ENCODE peak calls at places on chromosomes 1 and 21, in six cellular contexts. One of them, this sample, is unnamed.

GRCh38 chr1:205091043-205091740 is 6.9 kb upstream of the TMEM81 start:
- DNase-seq in Caco-2: no peak
- DNase-seq in GM12892: no peak
- DNase-seq in H7: no peak
- DNase-seq in stimulated activated CD4-positive, alpha-beta T cell treated with anti-CD3 and anti-CD28 coated beads, Interleukin-2, amount 100 ng/mL, for 48 hours: no peak
- DNase-seq in NCI-H1694: peak
- DNase-seq in this sample: no peak

GRCh38 chr1:12480748-12481362 is 137.2 kb downstream of the DHRS3 start:
- DNase-seq in H7: no peak
- DNase-seq in Caco-2: no peak
- DNase-seq in stimulated activated CD4-positive, alpha-beta T cell treated with anti-CD3 and anti-CD28 coated beads, Interleukin-2, amount 100 ng/mL, for 48 hours: no peak
- DNase-seq in NCI-H1694: no peak
- DNase-seq in GM12892: no peak
- DNase-seq in this sample: no peak

GRCh38 chr1:206685749-206686485 is 1.2 kb downstream of the MAPKAPK2 start:
- DNase-seq in NCI-H1694: no peak
- DNase-seq in GM12892: peak
- DNase-seq in H7: peak
- DNase-seq in stimulated activated CD4-positive, alpha-beta T cell treated with anti-CD3 and anti-CD28 coated beads, Interleukin-2, amount 100 ng/mL, for 48 hours: peak
- DNase-seq in Caco-2: peak
- DNase-seq in this sample: peak

GRCh38 chr1:204103121-204103741 is 30.3 kb downstream of the SOX13 start:
- DNase-seq in H7: no peak
- DNase-seq in Caco-2: no peak
- DNase-seq in NCI-H1694: no peak
- DNase-seq in stimulated activated CD4-positive, alpha-beta T cell treated with anti-CD3 and anti-CD28 coated beads, Interleukin-2, amount 100 ng/mL, for 48 hours: no peak
- DNase-seq in GM12892: no peak
- DNase-seq in this sample: no peak

GRCh38 chr1:209675567-209676154 is 449 bp downstream of the G0S2 start:
- DNase-seq in stimulated activated CD4-positive, alpha-beta T cell treated with anti-CD3 and anti-CD28 coated beads, Interleukin-2, amount 100 ng/mL, for 48 hours: no peak
- DNase-seq in GM12892: no peak
- DNase-seq in Caco-2: peak
- DNase-seq in H7: peak
- DNase-seq in NCI-H1694: no peak
- DNase-seq in this sample: peak

GRCh38 chr1:234062166-234062565 is 157.7 kb downstream of the SLC35F3 start:
- DNase-seq in NCI-H1694: no peak
- DNase-seq in GM12892: no peak
- DNase-seq in stimulated activated CD4-positive, alpha-beta T cell treated with anti-CD3 and anti-CD28 coated beads, Interleukin-2, amount 100 ng/mL, for 48 hours: no peak
- DNase-seq in H7: no peak
- DNase-seq in Caco-2: no peak
- DNase-seq in this sample: no peak

GRCh38 chr1:20731057-20731991 is 1.2 kb downstream of the SH2D5 start:
- DNase-seq in NCI-H1694: no peak
- DNase-seq in GM12892: no peak
- DNase-seq in Caco-2: no peak
- DNase-seq in stimulated activated CD4-positive, alpha-beta T cell treated with anti-CD3 and anti-CD28 coated beads, Interleukin-2, amount 100 ng/mL, for 48 hours: no peak
- DNase-seq in H7: no peak
- DNase-seq in this sample: no peak

GRCh38 chr1:113322439-113322838 is 67.9 kb upstream of the MAGI3 start:
- DNase-seq in stimulated activated CD4-positive, alpha-beta T cell treated with anti-CD3 and anti-CD28 coated beads, Interleukin-2, amount 100 ng/mL, for 48 hours: no peak
- DNase-seq in Caco-2: no peak
- DNase-seq in NCI-H1694: no peak
- DNase-seq in GM12892: no peak
- DNase-seq in H7: no peak
- DNase-seq in this sample: no peak

GRCh38 chr1:98045211-98046030 is 124.6 kb upstream of the DPYD start:
- DNase-seq in Caco-2: no peak
- DNase-seq in NCI-H1694: no peak
- DNase-seq in H7: peak
- DNase-seq in GM12892: no peak
- DNase-seq in stimulated activated CD4-positive, alpha-beta T cell treated with anti-CD3 and anti-CD28 coated beads, Interleukin-2, amount 100 ng/mL, for 48 hours: no peak
- DNase-seq in this sample: no peak

GRCh38 chr1:212238552-212238951 is 46.7 kb upstream of the PPP2R5A start:
- DNase-seq in stimulated activated CD4-positive, alpha-beta T cell treated with anti-CD3 and anti-CD28 coated beads, Interleukin-2, amount 100 ng/mL, for 48 hours: no peak
- DNase-seq in GM12892: no peak
- DNase-seq in Caco-2: no peak
- DNase-seq in NCI-H1694: no peak
- DNase-seq in H7: no peak
- DNase-seq in this sample: no peak

GRCh38 chr21:37181059-37181458 is 86.1 kb downstream of the VPS26C start:
- DNase-seq in GM12892: no peak
- DNase-seq in H7: no peak
- DNase-seq in Caco-2: no peak
- DNase-seq in NCI-H1694: no peak
- DNase-seq in stimulated activated CD4-positive, alpha-beta T cell treated with anti-CD3 and anti-CD28 coated beads, Interleukin-2, amount 100 ng/mL, for 48 hours: no peak
- DNase-seq in this sample: no peak

GRCh38 chr1:61674221-61674620 is 50.7 kb downstream of the TM2D1 start:
- DNase-seq in GM12892: no peak
- DNase-seq in H7: no peak
- DNase-seq in NCI-H1694: no peak
- DNase-seq in Caco-2: no peak
- DNase-seq in stimulated activated CD4-positive, alpha-beta T cell treated with anti-CD3 and anti-CD28 coated beads, Interleukin-2, amount 100 ng/mL, for 48 hours: no peak
- DNase-seq in this sample: no peak

GRCh38 chr21:27555996-27556395 is 589.1 kb upstream of the ADAMTS5 start:
- DNase-seq in GM12892: no peak
- DNase-seq in Caco-2: no peak
- DNase-seq in H7: no peak
- DNase-seq in stimulated activated CD4-positive, alpha-beta T cell treated with anti-CD3 and anti-CD28 coated beads, Interleukin-2, amount 100 ng/mL, for 48 hours: no peak
- DNase-seq in NCI-H1694: no peak
- DNase-seq in this sample: no peak